ENCODE peak calls at places on chromosomes 12 and 14, in four cellular contexts. J is OCI-M1, E is hepatocyte, S is fibroblast of the aortic adventitia. M is an unnamed sample.

GRCh38 chr14:38931969-38932652 is 170.9 kb downstream of the SEC23A start:
- DNase-seq in J (no peak), E (peak; percentile 55), S (no peak), M (no peak)

GRCh38 chr14:48504921-48505320 is 829.5 kb upstream of the MDGA2 start:
- DNase-seq in J (no peak), E (no peak), S (no peak), M (no peak)

GRCh38 chr12:4960030-4960429 is 50.3 kb downstream of the KCNA1 start:
- DNase-seq in J (no peak), E (no peak), S (no peak), M (peak; percentile 14)

GRCh38 chr12:1523558-1524050 is 70.8 kb downstream of the FBXL14 start:
- DNase-seq in J (no peak), E (no peak), S (no peak), M (no peak)

GRCh38 chr14:32337759-32338158 is 8.7 kb downstream of the AKAP6 start:
- DNase-seq in J (no peak), E (no peak), S (no peak), M (no peak)

GRCh38 chr12:104337030-104337558 is 33.6 kb downstream of the EID3 start:
- DNase-seq in J (no peak), E (no peak), S (no peak), M (no peak)

GRCh38 chr14:90829677-90830076 is 13.4 kb upstream of the TTC7B start:
- DNase-seq in J (no peak), E (no peak), S (no peak), M (no peak)

GRCh38 chr14:64745511-64746041 is 41.4 kb downstream of the PLEKHG3 start:
- DNase-seq in J (no peak), E (no peak), S (peak; percentile 48), M (peak; percentile 70)

GRCh38 chr12:26767116-26767515 is 65.9 kb downstream of the ITPR2 start:
- DNase-seq in J (no peak), E (no peak), S (no peak), M (peak; percentile 15)

GRCh38 chr12:56808954-56809353 is 45.8 kb downstream of the HSD17B6 start:
- DNase-seq in J (peak; percentile 8), E (no peak), S (no peak), M (peak; percentile 27)

GRCh38 chr12:122137229-122137628 is 36.8 kb downstream of the IL31 start:
- DNase-seq in J (no peak), E (no peak), S (no peak), M (peak; percentile 48)

GRCh38 chr12:101628669-101629068 is 33.9 kb downstream of the MYBPC1 start:
- DNase-seq in J (no peak), E (no peak), S (no peak), M (no peak)

GRCh38 chr12:115404761-115405470 is 720.9 kb upstream of the TBX3 start:
- DNase-seq in J (no peak), E (peak; percentile 8), S (peak; percentile 97), M (peak; percentile 30)

GRCh38 chr14:44981198-44981597 is 19.2 kb downstream of the TOGARAM1 start:
- DNase-seq in J (peak; percentile 9), E (no peak), S (no peak), M (no peak)

GRCh38 chr12:11949738-11950403 is 120.9 kb upstream of the BCL2L14 start:
- DNase-seq in J (no peak), E (no peak), S (no peak), M (no peak)

GRCh38 chr12:27555928-27556778 is 32.1 kb downstream of the PPFIBP1 start:
- DNase-seq in J (no peak), E (no peak), S (peak; percentile 69), M (no peak)

GRCh38 chr12:110590806-110591326 is 7.7 kb upstream of the PPTC7 start:
- DNase-seq in J (peak; percentile 96), E (no peak), S (peak; percentile 74), M (peak; percentile 42)

GRCh38 chr12:98296462-98297079 is 218.8 kb upstream of the TMPO start:
- DNase-seq in J (no peak), E (peak; percentile 16), S (no peak), M (peak; percentile 77)

GRCh38 chr12:19031032-19031431 is 98.5 kb upstream of the PLEKHA5 start:
- DNase-seq in J (no peak), E (peak; percentile 22), S (peak; percentile 92), M (no peak)

GRCh38 chr14:58677525-58677924 is 39.8 kb downstream of the DACT1 start:
- DNase-seq in J (no peak), E (no peak), S (no peak), M (no peak)

M was measured in left kidney.